ENCODE peak calls at places on chromosomes 12 and 14, in four cellular contexts. I, C, A and G are unnamed samples.

GRCh38 chr12:57009949-57010626 is 3.7 kb upstream of the ZBTB39 start:
- DNase-seq in C (no peak), I (no peak), A (no peak), G (no peak)

GRCh38 chr12:24728366-24728765 is 220.5 kb downstream of the BCAT1 start:
- DNase-seq in C (no peak), A (no peak), I (no peak), G (no peak)

GRCh38 chr12:21065845-21066244 is 65.1 kb upstream of the SLCO1B1 start:
- DNase-seq in C (no peak), I (no peak), A (no peak), G (no peak)

GRCh38 chr12:48350249-48351021 is at the start of gene ZNF641:
- DNase-seq in A (peak), C (peak), I (peak), G (peak)

GRCh38 chr12:46534442-46534841 is 161.9 kb upstream of the SLC38A2 start:
- DNase-seq in I (no peak), C (no peak), A (no peak), G (no peak)

GRCh38 chr12:63021126-63021525 is 86.2 kb upstream of the PPM1H start:
- DNase-seq in A (no peak), C (no peak), I (no peak), G (no peak)

GRCh38 chr14:92026548-92027190 is 13.2 kb downstream of the TRIP11 start:
- DNase-seq in A (no peak), I (no peak), C (no peak), G (no peak)

GRCh38 chr12:21962821-21963220 is 21.6 kb upstream of the ABCC9 start:
- DNase-seq in I (no peak), A (no peak), C (no peak), G (no peak)

GRCh38 chr14:31774567-31774966 is 213.4 kb downstream of the NUBPL start:
- DNase-seq in A (no peak), C (no peak), I (no peak), G (no peak)

GRCh38 chr14:19823178-19823577 is 19.6 kb downstream of the OR4N2 start:
- DNase-seq in C (no peak), I (no peak), A (no peak), G (no peak)

GRCh38 chr12:113818833-113819232 is 147.3 kb downstream of the RBM19 start:
- DNase-seq in C (no peak), I (no peak), A (no peak), G (no peak)

GRCh38 chr14:61730756-61731373 is 31.4 kb upstream of the SNAPC1 start:
- DNase-seq in A (no peak), I (no peak), C (no peak), G (no peak)

GRCh38 chr12:87119713-87120112 is 863.5 kb upstream of the MGAT4C start:
- DNase-seq in I (no peak), A (no peak), C (no peak), G (no peak)

GRCh38 chr14:92945959-92946846 is 23.3 kb downstream of the CHGA start:
- DNase-seq in I (no peak), A (no peak), C (no peak), G (no peak)